ENCODE peak calls at places on chromosome 16, in ten cellular contexts. One of them, this sample, is unnamed.

GRCh38 chr16:11546522-11547485 is 39.9 kb downstream of the LITAF start:
- DNase-seq in dorsolateral prefrontal cortex: no peak
- DNase-seq in bronchial epithelial cell: peak
- DNase-seq in uterus: no peak
- DNase-seq in psoas muscle: no peak
- DNase-seq in cardiac fibroblast: peak
- DNase-seq in hepatocyte: no peak
- DNase-seq in A549: no peak
- DNase-seq in Peyer's patch: no peak
- DNase-seq in HL-60: no peak
- DNase-seq in this sample: peak

GRCh38 chr16:47779201-47780016 is 318.3 kb downstream of the PHKB start:
- DNase-seq in dorsolateral prefrontal cortex: peak
- DNase-seq in bronchial epithelial cell: no peak
- DNase-seq in uterus: no peak
- DNase-seq in psoas muscle: no peak
- DNase-seq in cardiac fibroblast: peak
- DNase-seq in hepatocyte: no peak
- DNase-seq in A549: no peak
- DNase-seq in Peyer's patch: no peak
- DNase-seq in HL-60: no peak
- DNase-seq in this sample: peak

GRCh38 chr16:1991135-1991551 is 1.4 kb downstream of the SYNGR3 start:
- DNase-seq in dorsolateral prefrontal cortex: peak
- DNase-seq in bronchial epithelial cell: no peak
- DNase-seq in uterus: no peak
- DNase-seq in psoas muscle: no peak
- DNase-seq in cardiac fibroblast: no peak
- DNase-seq in hepatocyte: no peak
- DNase-seq in A549: no peak
- DNase-seq in Peyer's patch: peak
- DNase-seq in HL-60: no peak
- DNase-seq in this sample: no peak

GRCh38 chr16:79587897-79588296 is 12.6 kb downstream of the MAF start:
- DNase-seq in dorsolateral prefrontal cortex: no peak
- DNase-seq in bronchial epithelial cell: no peak
- DNase-seq in uterus: no peak
- DNase-seq in psoas muscle: no peak
- DNase-seq in cardiac fibroblast: no peak
- DNase-seq in hepatocyte: no peak
- DNase-seq in A549: no peak
- DNase-seq in Peyer's patch: no peak
- DNase-seq in HL-60: no peak
- DNase-seq in this sample: no peak

GRCh38 chr16:28219283-28219682 is 7.5 kb upstream of the XPO6 start:
- DNase-seq in dorsolateral prefrontal cortex: no peak
- DNase-seq in bronchial epithelial cell: no peak
- DNase-seq in uterus: no peak
- DNase-seq in psoas muscle: no peak
- DNase-seq in cardiac fibroblast: no peak
- DNase-seq in hepatocyte: peak
- DNase-seq in A549: no peak
- DNase-seq in Peyer's patch: no peak
- DNase-seq in HL-60: no peak
- DNase-seq in this sample: no peak

GRCh38 chr16:77834600-77834963 is 46.2 kb downstream of the VAT1L start:
- DNase-seq in dorsolateral prefrontal cortex: no peak
- DNase-seq in bronchial epithelial cell: no peak
- DNase-seq in uterus: no peak
- DNase-seq in psoas muscle: no peak
- DNase-seq in cardiac fibroblast: peak
- DNase-seq in hepatocyte: peak
- DNase-seq in A549: no peak
- DNase-seq in Peyer's patch: no peak
- DNase-seq in HL-60: no peak
- DNase-seq in this sample: peak

GRCh38 chr16:1538804-1539520 is 5.5 kb downstream of the TMEM204 start:
- DNase-seq in dorsolateral prefrontal cortex: peak
- DNase-seq in bronchial epithelial cell: no peak
- DNase-seq in uterus: no peak
- DNase-seq in psoas muscle: peak
- DNase-seq in cardiac fibroblast: no peak
- DNase-seq in hepatocyte: no peak
- DNase-seq in A549: no peak
- DNase-seq in Peyer's patch: no peak
- DNase-seq in HL-60: no peak
- DNase-seq in this sample: no peak

GRCh38 chr16:78058165-78058564 is 35.8 kb downstream of the CLEC3A start:
- DNase-seq in dorsolateral prefrontal cortex: no peak
- DNase-seq in bronchial epithelial cell: no peak
- DNase-seq in uterus: no peak
- DNase-seq in psoas muscle: no peak
- DNase-seq in cardiac fibroblast: no peak
- DNase-seq in hepatocyte: no peak
- DNase-seq in A549: no peak
- DNase-seq in Peyer's patch: no peak
- DNase-seq in HL-60: no peak
- DNase-seq in this sample: no peak

GRCh38 chr16:87584271-87584670 is 18.0 kb upstream of the JPH3 start:
- DNase-seq in dorsolateral prefrontal cortex: no peak
- DNase-seq in bronchial epithelial cell: no peak
- DNase-seq in uterus: no peak
- DNase-seq in psoas muscle: no peak
- DNase-seq in cardiac fibroblast: peak
- DNase-seq in hepatocyte: no peak
- DNase-seq in A549: no peak
- DNase-seq in Peyer's patch: no peak
- DNase-seq in HL-60: no peak
- DNase-seq in this sample: no peak

GRCh38 chr16:67883146-67883871 is 1.4 kb upstream of the NRN1L start:
- DNase-seq in dorsolateral prefrontal cortex: no peak
- DNase-seq in bronchial epithelial cell: no peak
- DNase-seq in uterus: no peak
- DNase-seq in psoas muscle: no peak
- DNase-seq in cardiac fibroblast: no peak
- DNase-seq in hepatocyte: peak
- DNase-seq in A549: no peak
- DNase-seq in Peyer's patch: peak
- DNase-seq in HL-60: peak
- DNase-seq in this sample: peak

GRCh38 chr16:24125199-24125598 is 130.9 kb upstream of the CACNG3 start:
- DNase-seq in dorsolateral prefrontal cortex: no peak
- DNase-seq in bronchial epithelial cell: no peak
- DNase-seq in uterus: no peak
- DNase-seq in psoas muscle: no peak
- DNase-seq in cardiac fibroblast: no peak
- DNase-seq in hepatocyte: no peak
- DNase-seq in A549: no peak
- DNase-seq in Peyer's patch: no peak
- DNase-seq in HL-60: no peak
- DNase-seq in this sample: no peak

DNA sequence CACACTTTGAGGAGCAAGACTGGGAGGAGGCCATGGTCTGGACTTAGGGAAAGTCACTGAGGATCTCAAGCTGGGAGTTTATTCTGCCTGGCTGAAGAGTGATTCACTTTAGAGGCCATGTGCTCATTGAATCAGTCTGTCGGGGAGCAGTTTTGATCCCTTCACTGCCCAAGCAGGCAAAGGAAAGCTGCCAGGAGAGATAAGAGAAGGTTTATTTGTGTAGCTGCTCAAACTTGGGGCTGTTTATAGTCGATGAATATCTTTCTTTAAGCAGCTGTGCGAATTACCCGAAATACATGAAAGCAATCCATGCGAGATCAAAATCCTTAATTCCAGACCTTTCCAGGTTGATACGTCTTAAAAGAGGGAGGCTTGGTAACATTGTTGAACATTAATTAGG is 544.4 kb upstream of the EEF2KMT start:
- DNase-seq in dorsolateral prefrontal cortex: no peak
- DNase-seq in bronchial epithelial cell: no peak
- DNase-seq in uterus: no peak
- DNase-seq in psoas muscle: no peak
- DNase-seq in cardiac fibroblast: no peak
- DNase-seq in hepatocyte: no peak
- DNase-seq in A549: no peak
- DNase-seq in Peyer's patch: no peak
- DNase-seq in HL-60: no peak
- DNase-seq in this sample: no peak
- H3K4me3 ChIP-seq in dorsolateral prefrontal cortex: no peak
- H3K4me3 ChIP-seq in bronchial epithelial cell: no peak
- H3K4me3 ChIP-seq in uterus: no peak
- H3K4me3 ChIP-seq in psoas muscle: no peak
- H3K4me3 ChIP-seq in cardiac fibroblast: no peak
- H3K4me3 ChIP-seq in hepatocyte: no peak
- H3K4me3 ChIP-seq in A549: no peak
- H3K4me3 ChIP-seq in Peyer's patch: no peak
- H3K4me3 ChIP-seq in HL-60: no peak
- H3K4me3 ChIP-seq in this sample: no peak

DNA sequence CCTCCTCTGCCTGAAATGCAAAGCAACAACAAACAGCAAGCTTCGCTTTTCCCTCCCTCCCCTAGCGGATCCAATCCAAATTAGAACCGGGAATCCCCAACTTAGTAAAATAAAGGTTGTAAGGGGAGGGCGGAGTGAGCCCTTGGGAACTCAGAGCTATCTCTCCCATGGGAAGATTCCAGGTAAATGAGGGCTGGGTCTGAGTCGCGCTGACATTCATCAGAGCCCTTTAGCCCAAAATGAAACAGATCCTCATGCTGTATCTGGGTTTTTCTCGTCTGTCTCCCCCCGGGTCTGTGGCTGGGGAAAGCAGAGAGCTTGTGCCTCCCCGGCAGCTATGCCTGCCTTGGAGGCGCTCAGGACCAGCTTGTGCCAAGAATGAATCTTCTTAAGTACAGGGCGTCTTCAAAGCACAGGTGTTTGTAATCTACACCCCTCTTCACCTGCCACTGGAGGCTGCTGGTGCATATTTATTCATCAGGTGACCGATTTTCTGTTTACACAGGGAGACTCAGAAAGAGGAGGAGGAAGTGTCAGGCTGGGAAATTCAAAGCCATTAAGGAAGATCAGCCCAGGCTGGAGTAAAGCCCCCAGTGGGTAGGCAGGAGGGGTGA is 55.0 kb upstream of the GSE1 start:
- DNase-seq in dorsolateral prefrontal cortex: no peak
- DNase-seq in bronchial epithelial cell: peak
- DNase-seq in uterus: no peak
- DNase-seq in psoas muscle: no peak
- DNase-seq in cardiac fibroblast: no peak
- DNase-seq in hepatocyte: peak
- DNase-seq in A549: no peak
- DNase-seq in Peyer's patch: peak
- DNase-seq in HL-60: no peak
- DNase-seq in this sample: no peak
- TF ChIP-seq CTCF in dorsolateral prefrontal cortex: no peak
- TF ChIP-seq CTCF in bronchial epithelial cell: no peak
- TF ChIP-seq CTCF in uterus: no peak
- TF ChIP-seq CTCF in psoas muscle: no peak
- TF ChIP-seq CTCF in cardiac fibroblast: no peak
- TF ChIP-seq CTCF in hepatocyte: peak
- TF ChIP-seq CTCF in A549: no peak
- TF ChIP-seq CTCF in Peyer's patch: no peak
- TF ChIP-seq CTCF in HL-60: no peak
- TF ChIP-seq CTCF in this sample: no peak

GRCh38 chr16:73065617-73066313 is 17.8 kb upstream of the ZFHX3 start:
- DNase-seq in dorsolateral prefrontal cortex: no peak
- DNase-seq in bronchial epithelial cell: no peak
- DNase-seq in uterus: no peak
- DNase-seq in psoas muscle: peak
- DNase-seq in cardiac fibroblast: peak
- DNase-seq in hepatocyte: no peak
- DNase-seq in A549: no peak
- DNase-seq in Peyer's patch: peak
- DNase-seq in HL-60: no peak
- DNase-seq in this sample: no peak

GRCh38 chr16:73064227-73064995 is 16.5 kb upstream of the ZFHX3 start:
- DNase-seq in dorsolateral prefrontal cortex: no peak
- DNase-seq in bronchial epithelial cell: no peak
- DNase-seq in uterus: no peak
- DNase-seq in psoas muscle: no peak
- DNase-seq in cardiac fibroblast: peak
- DNase-seq in hepatocyte: no peak
- DNase-seq in A549: no peak
- DNase-seq in Peyer's patch: peak
- DNase-seq in HL-60: no peak
- DNase-seq in this sample: peak

GRCh38 chr16:73063854-73064226 is 15.9 kb upstream of the ZFHX3 start:
- DNase-seq in dorsolateral prefrontal cortex: no peak
- DNase-seq in bronchial epithelial cell: no peak
- DNase-seq in uterus: no peak
- DNase-seq in psoas muscle: no peak
- DNase-seq in cardiac fibroblast: no peak
- DNase-seq in hepatocyte: no peak
- DNase-seq in A549: no peak
- DNase-seq in Peyer's patch: no peak
- DNase-seq in HL-60: no peak
- DNase-seq in this sample: no peak

GRCh38 chr16:73066321-73066926 is 18.5 kb upstream of the ZFHX3 start:
- DNase-seq in dorsolateral prefrontal cortex: no peak
- DNase-seq in bronchial epithelial cell: no peak
- DNase-seq in uterus: no peak
- DNase-seq in psoas muscle: no peak
- DNase-seq in cardiac fibroblast: no peak
- DNase-seq in hepatocyte: no peak
- DNase-seq in A549: no peak
- DNase-seq in Peyer's patch: peak
- DNase-seq in HL-60: no peak
- DNase-seq in this sample: no peak

GRCh38 chr16:73064996-73065349 is 17.0 kb upstream of the ZFHX3 start:
- DNase-seq in dorsolateral prefrontal cortex: no peak
- DNase-seq in bronchial epithelial cell: no peak
- DNase-seq in uterus: no peak
- DNase-seq in psoas muscle: peak
- DNase-seq in cardiac fibroblast: no peak
- DNase-seq in hepatocyte: no peak
- DNase-seq in A549: no peak
- DNase-seq in Peyer's patch: peak
- DNase-seq in HL-60: no peak
- DNase-seq in this sample: no peak
- H3K4me3 ChIP-seq in dorsolateral prefrontal cortex: peak
- H3K4me3 ChIP-seq in bronchial epithelial cell: no peak
- H3K4me3 ChIP-seq in uterus: no peak
- H3K4me3 ChIP-seq in psoas muscle: peak
- H3K4me3 ChIP-seq in cardiac fibroblast: peak
- H3K4me3 ChIP-seq in hepatocyte: no peak
- H3K4me3 ChIP-seq in A549: no peak
- H3K4me3 ChIP-seq in Peyer's patch: peak
- H3K4me3 ChIP-seq in HL-60: no peak
- H3K4me3 ChIP-seq in this sample: peak

DNA sequence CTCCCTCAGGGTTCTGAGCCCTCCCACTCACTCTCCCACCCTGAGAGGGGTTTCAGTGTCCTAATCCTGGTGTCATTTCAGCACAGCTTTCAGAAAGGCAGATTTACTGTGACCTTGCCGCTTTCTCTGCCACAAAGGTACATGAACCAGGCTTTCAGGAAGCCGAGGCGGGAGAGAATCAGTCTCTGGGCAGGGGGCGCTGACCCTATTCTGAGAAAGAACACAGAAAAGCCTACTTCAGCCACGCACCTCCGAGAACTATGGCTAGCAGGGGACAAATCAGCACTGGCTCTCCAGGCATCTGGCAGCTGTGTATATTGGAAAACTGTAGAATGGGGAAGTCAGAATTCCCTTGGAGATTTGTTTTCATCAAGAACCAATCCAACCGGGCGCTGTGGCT is 57.7 kb upstream of the BCAR1 start:
- DNase-seq in dorsolateral prefrontal cortex: no peak
- DNase-seq in bronchial epithelial cell: no peak
- DNase-seq in uterus: no peak
- DNase-seq in psoas muscle: no peak
- DNase-seq in cardiac fibroblast: no peak
- DNase-seq in hepatocyte: no peak
- DNase-seq in A549: no peak
- DNase-seq in Peyer's patch: no peak
- DNase-seq in HL-60: no peak
- DNase-seq in this sample: no peak
- TF ChIP-seq CTCF in dorsolateral prefrontal cortex: no peak
- TF ChIP-seq CTCF in bronchial epithelial cell: no peak
- TF ChIP-seq CTCF in uterus: no peak
- TF ChIP-seq CTCF in psoas muscle: no peak
- TF ChIP-seq CTCF in cardiac fibroblast: no peak
- TF ChIP-seq CTCF in hepatocyte: no peak
- TF ChIP-seq CTCF in A549: no peak
- TF ChIP-seq CTCF in Peyer's patch: no peak
- TF ChIP-seq CTCF in HL-60: no peak
- TF ChIP-seq CTCF in this sample: no peak

This sample was measured in AG10803.